ENCODE peak calls at places on chromosomes 13 and 19, in seven cellular contexts. K is tibial artery; W is H1; Z is endodermal cell; L is dorsolateral prefrontal cortex; H is naive thymus-derived CD4-positive, alpha-beta T cell; J is aorta. R is an unnamed sample.

GRCh38 chr19:58395979-58396627 is 647 bp downstream of the RNF225 start:
- DNase-seq in W (no peak), H (no peak), L (no peak), J (no peak), K (no peak), Z (peak; percentile 78), R (no peak)

GRCh38 chr19:20503536-20503935 is 62.0 kb downstream of the ZNF737 start:
- DNase-seq in J (no peak), K (no peak), L (no peak), H (no peak), W (no peak), Z (no peak), R (no peak)

GRCh38 chr13:21530656-21531055 is 71.6 kb upstream of the ZDHHC20 start:
- DNase-seq in W (no peak), K (no peak), J (no peak), L (no peak), Z (no peak), H (no peak), R (no peak)

GRCh38 chr13:71672527-71672926 is 194.5 kb downstream of the DACH1 start:
- DNase-seq in K (no peak), L (no peak), W (no peak), Z (no peak), H (no peak), J (no peak), R (no peak)

GRCh38 chr13:26327905-26328304 is 74.0 kb downstream of the CDK8 start:
- DNase-seq in L (no peak), K (no peak), J (no peak), W (no peak), Z (no peak), H (no peak), R (no peak)

GRCh38 chr19:18029617-18030338 is 21.8 kb downstream of the ARRDC2 start:
- DNase-seq in K (no peak), J (no peak), L (no peak), W (no peak), H (no peak), Z (no peak), R (no peak)

GRCh38 chr13:100550433-100550832 is 38.2 kb downstream of the GGACT start:
- DNase-seq in L (no peak), Z (peak; percentile 53), J (no peak), H (no peak), K (no peak), W (no peak), R (peak; percentile 16)

GRCh38 chr13:72886272-72887062 is 104.5 kb downstream of the PIBF1 start:
- DNase-seq in J (no peak), H (no peak), K (no peak), W (no peak), L (no peak), Z (no peak), R (no peak)

GRCh38 chr13:60152114-60152513 is 11.6 kb downstream of the DIAPH3 start:
- DNase-seq in W (no peak), Z (no peak), L (no peak), H (no peak), K (no peak), J (no peak), R (no peak)

GRCh38 chr13:59038824-59039223 is 1124.9 kb downstream of the DIAPH3 start:
- DNase-seq in J (no peak), Z (no peak), W (no peak), K (no peak), L (no peak), H (no peak), R (no peak)

GRCh38 chr13:45105895-45106294 is 14.4 kb upstream of the GTF2F2 start:
- DNase-seq in Z (no peak), W (no peak), H (no peak), L (no peak), K (no peak), J (no peak), R (no peak)

GRCh38 chr13:108957369-108958012 is 328.1 kb downstream of the MYO16 start:
- DNase-seq in W (no peak), K (no peak), Z (no peak), L (no peak), H (no peak), J (no peak), R (no peak)

GRCh38 chr13:107685876-107686275 is 529.5 kb downstream of the LIG4 start:
- DNase-seq in W (no peak), L (no peak), K (no peak), H (no peak), Z (no peak), J (no peak), R (no peak)

GRCh38 chr19:51034704-51035103 is at the start of gene KLK12:
- DNase-seq in W (no peak), Z (peak; percentile 56), K (no peak), J (peak; percentile 37), L (no peak), H (no peak), R (no peak)

GRCh38 chr19:13053761-13054604 is 48.7 kb downstream of the LYL1 start:
- DNase-seq in L (peak; percentile 55), J (peak; percentile 96), W (no peak), Z (peak; percentile 71), H (no peak), K (peak; percentile 78), R (peak; percentile 29)

GRCh38 chr19:47443331-47443730 is 24.0 kb upstream of the MEIS3 start:
- DNase-seq in K (no peak), H (no peak), L (peak; percentile 37), W (no peak), J (no peak), Z (no peak), R (no peak)

GRCh38 chr13:97491452-97491851 is 57.5 kb downstream of the RAP2A start:
- DNase-seq in W (no peak), L (no peak), H (no peak), Z (no peak), K (no peak), J (no peak), R (no peak)

DNA sequence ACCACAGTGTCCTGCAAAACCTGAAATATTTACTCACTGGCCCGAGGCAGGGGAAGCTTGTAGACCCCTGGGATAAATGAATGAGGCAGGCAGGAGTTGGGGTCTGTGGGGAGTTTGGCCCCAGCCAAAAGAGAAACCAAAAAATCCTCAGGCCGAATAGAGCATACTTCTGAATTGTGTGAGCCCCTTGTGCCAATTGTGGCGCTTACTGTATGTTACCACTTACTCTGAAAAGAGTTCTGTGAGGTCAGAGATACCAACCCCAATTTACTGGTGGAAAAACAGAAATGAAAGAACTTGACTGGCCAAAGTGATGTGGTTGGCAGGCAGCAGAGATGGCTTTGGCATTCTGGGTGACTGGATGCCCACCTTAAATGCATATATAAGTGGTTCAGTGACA is 6.9 kb downstream of the CARM1 start:
- DNase-seq in H (no peak), W (no peak), Z (no peak), K (no peak), L (no peak), J (no peak), R (no peak)
- H3K27ac ChIP-seq in H (peak overlapping the region; percentile 25), W (peak overlapping the region; percentile 42), Z (peak overlapping the region; percentile 22), K (no peak overlapping the region), L (peak overlapping the region; percentile 79), J (no peak overlapping the region), R (no peak overlapping the region)

GRCh38 chr13:114108894-114109293 is 23.5 kb downstream of the RASA3 start:
- DNase-seq in Z (peak; percentile 28), L (no peak), K (peak; percentile 16), W (no peak), J (peak; percentile 68), H (peak; percentile 19), R (no peak)

GRCh38 chr13:114110091-114110829 is 22.2 kb downstream of the RASA3 start:
- DNase-seq in K (peak; percentile 30), Z (peak; percentile 82), J (peak; percentile 79), H (peak; percentile 54), W (no peak), L (no peak), R (no peak)

GRCh38 chr13:114111577-114111976 is 20.8 kb downstream of the RASA3 start:
- DNase-seq in H (peak; percentile 21), Z (peak; percentile 44), J (no peak), W (no peak), L (no peak), K (peak; percentile 9), R (no peak)

GRCh38 chr13:114108141-114108761 is 24.2 kb downstream of the RASA3 start:
- DNase-seq in J (peak; percentile 47), L (no peak), W (no peak), Z (peak; percentile 10), H (peak; percentile 9), K (peak; percentile 15), R (no peak)

GRCh38 chr13:114109646-114110045 is 22.8 kb downstream of the RASA3 start:
- DNase-seq in W (no peak), K (peak; percentile 21), H (peak; percentile 23), J (peak; percentile 77), Z (peak; percentile 53), L (no peak), R (no peak)
- H3K27ac ChIP-seq in W (no peak overlapping the region), K (no peak overlapping the region), H (peak overlapping the region; percentile 73), J (no peak overlapping the region), Z (no peak overlapping the region), L (peak overlapping the region; percentile 52), R (no peak overlapping the region)

DNA sequence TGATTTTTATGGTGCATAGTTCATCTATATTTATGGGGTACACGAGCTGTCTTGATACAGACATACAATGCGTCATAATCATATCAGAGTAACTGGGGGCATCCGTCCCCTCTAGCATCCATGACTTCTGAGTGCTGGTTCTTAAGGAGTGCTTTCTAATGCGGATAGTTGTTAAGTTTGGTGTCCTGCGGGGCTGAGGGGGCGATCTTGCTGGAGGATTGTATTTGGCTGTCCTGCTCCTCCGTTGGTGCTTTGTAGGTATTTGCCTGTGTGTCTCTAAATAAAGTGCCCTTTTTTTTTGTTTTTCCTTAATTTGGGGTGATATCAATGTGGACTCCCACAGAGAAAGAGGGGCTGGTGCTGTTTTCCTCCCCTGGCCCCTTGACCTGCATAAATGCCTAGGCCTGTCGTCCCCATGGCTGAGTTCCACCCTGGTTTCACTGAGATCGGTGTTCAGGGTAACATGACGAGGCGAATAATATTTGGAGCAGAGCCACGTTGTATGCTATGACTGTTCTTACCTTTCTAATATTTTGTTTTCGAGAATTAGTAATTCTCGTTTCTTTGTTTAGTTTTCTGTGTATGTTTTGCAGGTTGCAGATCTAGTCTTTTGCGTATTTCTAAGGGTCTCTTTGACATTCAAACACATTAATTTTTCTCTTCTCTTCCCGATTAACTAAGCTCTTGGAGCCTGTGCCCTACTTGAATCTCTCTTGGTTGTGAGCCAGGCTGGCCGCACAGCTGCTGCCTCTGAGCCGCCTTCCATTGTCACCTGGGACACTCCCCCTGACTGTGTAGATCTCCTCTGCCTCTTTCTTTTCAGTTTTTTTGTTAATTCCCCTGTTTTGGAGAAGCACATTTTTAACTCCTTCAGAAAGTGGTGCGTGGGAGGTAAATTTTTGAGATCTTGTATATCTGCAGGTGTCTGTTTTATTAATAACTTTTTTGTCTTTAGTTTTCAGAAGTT is 100.3 kb downstream of the ARHGEF7 start:
- DNase-seq in L (no peak), J (no peak), Z (peak; percentile 71), W (no peak), H (no peak), K (no peak), R (no peak)
- H3K27ac ChIP-seq in L (peak overlapping the region; percentile 65), J (no peak overlapping the region), Z (peak overlapping the region; percentile 71), W (peak overlapping the region; percentile 1), H (no peak overlapping the region), K (peak overlapping the region; percentile 73), R (peak overlapping the region; percentile 44)

DNA sequence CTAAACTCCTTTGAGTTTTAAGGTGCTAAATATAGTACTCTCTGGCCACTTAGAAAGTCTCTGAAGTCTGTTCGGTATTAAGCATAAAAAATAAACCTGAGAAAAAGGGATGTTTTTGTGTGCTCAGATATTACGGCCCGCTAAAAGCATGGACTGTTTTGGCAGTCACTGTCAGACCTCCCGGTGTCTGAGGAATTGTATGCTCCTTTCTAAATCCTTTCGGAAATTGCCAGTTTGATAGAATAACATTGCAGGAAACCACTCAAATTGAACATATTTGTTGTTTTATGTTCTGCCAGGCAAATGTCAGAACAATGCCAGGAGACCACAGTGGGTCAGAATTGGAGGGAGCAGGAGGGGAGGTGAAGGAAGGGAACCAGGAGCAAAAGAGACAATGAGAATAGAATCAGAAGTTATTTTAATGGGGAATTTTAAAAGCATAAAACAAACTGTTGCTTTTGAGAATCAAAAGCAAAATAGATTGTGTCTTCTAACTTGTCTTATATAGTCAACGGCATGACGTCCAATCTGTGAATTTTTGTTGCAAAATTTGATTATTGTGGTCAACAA is 257.3 kb downstream of the SPRY2 start:
- DNase-seq in J (no peak), K (no peak), W (no peak), Z (no peak), H (no peak), L (no peak), R (no peak)
- H3K27ac ChIP-seq in J (peak overlapping the region; percentile 82), K (peak overlapping the region; percentile 24), W (no peak overlapping the region), Z (no peak overlapping the region), H (no peak overlapping the region), L (peak overlapping the region; percentile 50), R (peak overlapping the region; percentile 5)

R was measured in caudate nucleus.